ENCODE peak calls at places on chromosomes 13 and 19, in four cellular contexts. S is neural progenitor cell, M is kidney, P is fibroblast of lung. A is an unnamed sample.

GRCh38 chr19:29524912-29525870 is 603 bp upstream of the VSTM2B start:
- DNase-seq in M (peak), P (no peak), S (peak), A (peak)

GRCh38 chr13:110185696-110186095 is 121.3 kb downstream of the COL4A1 start:
- DNase-seq in S (no peak), M (no peak), P (no peak), A (peak)

GRCh38 chr13:91078093-91078679 is 269.3 kb upstream of the MIR17HG start:
- DNase-seq in P (peak), S (peak), M (no peak), A (no peak)

GRCh38 chr19:4660181-4660791 is 9.9 kb downstream of the MYDGF start:
- DNase-seq in S (peak), M (no peak), P (no peak), A (peak)

GRCh38 chr13:112032186-112032835 is 34.6 kb upstream of the SOX1 start:
- DNase-seq in S (no peak), P (no peak), M (no peak), A (peak)

GRCh38 chr19:52638601-52639000 is 446 bp upstream of the ZNF83 start:
- DNase-seq in P (no peak), S (no peak), M (peak), A (peak)

GRCh38 chr13:30818323-30818960 is 83.1 kb downstream of the ALOX5AP start:
- DNase-seq in M (no peak), P (peak), S (no peak), A (peak)

GRCh38 chr19:12364391-12365093 is 941 bp downstream of the ZNF442 start:
- DNase-seq in S (peak), M (peak), P (peak), A (peak)

GRCh38 chr19:48975947-48976847 is 11.1 kb downstream of the FTL start:
- DNase-seq in M (no peak), S (peak), P (no peak), A (peak)

GRCh38 chr13:113166681-113167080 is 8.2 kb downstream of the PROZ start:
- DNase-seq in P (no peak), M (no peak), S (no peak), A (peak)

GRCh38 chr13:46759861-46760260 is 37.1 kb downstream of the ESD start:
- DNase-seq in P (peak), M (no peak), S (no peak), A (no peak)

GRCh38 chr19:54191671-54192453 is 754 bp downstream of the TSEN34 start:
- DNase-seq in M (peak), S (no peak), P (no peak), A (peak)

GRCh38 chr13:68806125-68806524 is 1301.5 kb upstream of the ATXN8OS start:
- DNase-seq in M (no peak), P (no peak), S (no peak), A (no peak)

GRCh38 chr13:52701728-52702480 is 37.7 kb downstream of the CNMD start:
- DNase-seq in M (no peak), P (no peak), S (no peak), A (no peak)

GRCh38 chr19:36215276-36216171 is 618 bp downstream of the ZNF146 start:
- DNase-seq in M (no peak), S (peak), P (peak), A (peak)

GRCh38 chr19:32658527-32658926 is 16.5 kb downstream of the ANKRD27 start:
- DNase-seq in S (no peak), P (no peak), M (no peak), A (no peak)
- H3K4me3 ChIP-seq in S (no peak), P (no peak), M (no peak), A (no peak)

DNA sequence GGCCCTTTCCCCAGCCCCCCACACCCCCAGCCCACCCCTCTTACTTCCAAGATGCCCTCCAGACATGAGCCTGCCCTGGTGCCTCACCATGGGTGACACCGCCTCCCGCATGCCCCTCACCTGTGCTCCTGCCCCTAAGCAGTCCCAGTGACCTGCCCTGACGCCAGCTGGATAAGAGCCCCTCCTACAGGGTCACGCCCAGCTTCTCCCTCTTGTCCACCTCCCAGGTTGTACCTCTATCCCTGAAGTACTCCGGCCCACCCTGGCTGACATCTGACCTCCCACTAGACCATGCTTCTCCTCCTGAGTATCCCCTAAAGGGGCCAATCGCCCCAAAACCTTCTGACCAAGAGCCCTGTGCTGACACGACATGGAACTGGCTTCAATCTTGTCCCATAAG is 51.3 kb downstream of the COLGALT1 start:
- DNase-seq in P (no peak), M (no peak), S (peak), A (peak)
- H3K4me3 ChIP-seq in P (no peak), M (no peak), S (peak), A (no peak)

DNA sequence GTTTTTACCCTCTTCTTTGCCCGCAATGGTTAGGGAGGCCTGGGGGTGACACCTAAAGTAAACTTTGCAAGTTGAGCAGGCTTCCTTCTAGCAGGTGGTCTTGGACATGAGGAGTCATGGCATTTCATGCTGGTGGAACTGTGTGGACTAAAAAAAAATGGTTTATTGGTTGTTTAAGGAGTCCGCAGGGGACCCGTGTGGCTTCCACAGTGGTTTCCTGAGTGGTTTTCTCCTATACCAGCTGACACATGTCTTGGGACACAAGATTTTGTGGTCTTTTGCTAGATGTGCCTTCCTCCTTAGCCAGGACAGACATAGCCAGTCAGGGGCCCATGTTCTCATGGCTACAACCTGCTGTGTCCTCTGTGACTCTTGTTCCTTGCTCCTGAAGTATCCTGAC is 1.5 kb downstream of the ZNF543 start:
- DNase-seq in M (no peak), P (no peak), S (no peak), A (no peak)
- H3K4me3 ChIP-seq in M (peak), P (peak), S (peak), A (peak)

GRCh38 chr19:57583521-57584416 is at the start of gene ZIK1:
- DNase-seq in P (peak), M (peak), S (peak), A (peak)

GRCh38 chr19:57578487-57579205 is at the start of gene ZNF416:
- DNase-seq in S (peak), P (peak), M (peak), A (peak)

GRCh38 chr19:57587529-57587928 is 3.6 kb downstream of the ZIK1 start:
- DNase-seq in S (no peak), M (no peak), P (no peak), A (peak)

DNA sequence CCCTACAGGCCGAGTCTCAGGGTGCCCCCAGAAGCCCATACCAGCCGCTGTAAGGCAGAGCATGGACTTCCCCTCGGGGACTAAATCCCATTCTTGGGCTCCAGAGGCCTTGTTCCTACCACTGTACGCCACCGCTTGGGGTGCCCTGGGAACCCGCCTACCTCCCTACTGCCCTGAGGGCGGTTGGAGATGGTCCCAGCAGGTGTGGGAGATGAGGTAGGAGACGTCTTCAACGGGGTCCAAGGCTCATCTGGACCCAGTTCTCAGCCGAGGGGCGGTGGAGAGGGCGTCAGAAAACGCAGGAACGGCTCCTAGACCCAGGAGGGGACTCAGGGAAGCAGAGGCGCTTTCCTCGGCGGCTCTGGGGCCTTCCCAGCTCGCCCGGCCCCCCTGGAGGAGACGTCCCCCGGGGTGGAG is 833 bp upstream of the ZIK1 start:
- DNase-seq in S (no peak), P (no peak), M (peak), A (peak)
- H3K4me3 ChIP-seq in S (peak), P (peak), M (peak), A (peak)

GRCh38 chr19:50203281-50204080 is at the start of gene MYH14:
- DNase-seq in P (no peak), S (peak), M (peak), A (peak)

GRCh38 chr19:50205681-50206138 is 2.3 kb downstream of the MYH14 start:
- DNase-seq in S (peak), M (peak), P (no peak), A (peak)

GRCh38 chr19:50206191-50206590 is 2.8 kb downstream of the MYH14 start:
- DNase-seq in M (no peak), S (no peak), P (no peak), A (no peak)

GRCh38 chr19:50204081-50204428 is 633 bp downstream of the MYH14 start:
- DNase-seq in M (no peak), S (no peak), P (no peak), A (peak)

DNA sequence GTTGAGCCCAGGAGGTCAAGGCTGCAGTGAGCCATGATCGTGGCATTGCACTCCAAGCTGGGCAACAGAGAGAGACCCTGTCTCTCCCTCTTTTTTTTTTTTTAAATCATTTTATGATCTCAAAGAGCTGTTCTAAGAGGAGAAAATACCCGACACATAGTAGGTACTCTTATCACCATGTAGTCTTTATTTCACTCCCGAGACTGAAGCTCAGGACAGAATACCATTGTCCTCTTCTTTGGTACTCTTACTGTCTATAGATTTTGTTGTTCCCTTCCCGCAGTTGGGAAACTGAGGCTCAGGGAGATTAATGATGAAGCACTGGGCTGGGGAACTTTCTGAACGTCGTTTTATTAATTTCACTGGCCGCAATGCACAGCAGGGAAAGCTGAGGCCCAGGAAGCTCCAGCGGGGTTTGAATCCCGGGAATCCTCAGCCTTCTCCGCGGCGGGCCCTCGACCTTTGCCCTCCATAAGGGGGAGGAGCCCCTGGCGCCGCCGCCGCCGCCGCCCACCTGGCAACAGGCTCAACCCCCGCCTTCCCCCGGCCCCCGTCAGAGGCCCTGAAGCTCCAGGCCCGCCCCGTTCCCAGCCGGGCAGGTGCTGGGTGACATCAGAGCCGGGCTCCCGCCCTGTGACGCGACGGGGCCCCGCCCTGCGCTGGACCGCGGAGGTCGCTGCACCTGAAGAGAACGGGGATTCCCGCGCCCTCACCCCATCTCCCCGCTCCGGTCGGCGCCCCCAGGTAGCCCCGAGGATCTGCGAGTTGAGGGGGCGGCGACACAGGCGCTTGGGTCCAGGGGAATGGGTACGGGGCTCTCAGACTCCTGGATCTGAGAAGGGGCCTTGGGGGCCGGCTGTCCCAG is 1.6 kb downstream of the MYH14 start:
- DNase-seq in S (peak), P (no peak), M (peak), A (peak)
- H3K4me3 ChIP-seq in S (peak), P (no peak), M (peak), A (no peak)

GRCh38 chr19:1211494-1212234 is 6.1 kb downstream of the STK11 start:
- DNase-seq in M (peak), P (no peak), S (peak), A (peak)

GRCh38 chr19:1206063-1206732 is 620 bp downstream of the STK11 start:
- DNase-seq in P (no peak), M (peak), S (peak), A (no peak)

GRCh38 chr19:1213391-1214286 is 8.1 kb downstream of the STK11 start:
- DNase-seq in P (peak), S (no peak), M (peak), A (peak)

GRCh38 chr19:1206733-1207301 is 1.2 kb downstream of the STK11 start:
- DNase-seq in P (no peak), M (peak), S (no peak), A (peak)

GRCh38 chr19:1210227-1210538 is 4.6 kb downstream of the STK11 start:
- DNase-seq in S (no peak), M (no peak), P (no peak), A (peak)
- H3K4me3 ChIP-seq in S (no peak), M (no peak), P (no peak), A (no peak)

A was measured in osteoblast.